ENCODE peak calls at places on chromosomes 3 and 15, in seven cellular contexts. One of them, this sample, is unnamed.

GRCh38 chr3:37942646-37943045 is 47.9 kb upstream of the VILL start:
- DNase-seq in effector memory CD4-positive, alpha-beta T cell: no peak
- DNase-seq in thoracic aorta: no peak
- DNase-seq in naive thymus-derived CD4-positive, alpha-beta T cell: no peak
- DNase-seq in CD4-positive, alpha-beta T cell: no peak
- DNase-seq in foreskin keratinocyte: no peak
- DNase-seq in SJSA1: no peak
- DNase-seq in this sample: no peak

GRCh38 chr15:100433304-100433703 is 91.5 kb upstream of the ADAMTS17 start:
- DNase-seq in SJSA1: no peak
- DNase-seq in thoracic aorta: no peak
- DNase-seq in naive thymus-derived CD4-positive, alpha-beta T cell: no peak
- DNase-seq in foreskin keratinocyte: no peak
- DNase-seq in CD4-positive, alpha-beta T cell: no peak
- DNase-seq in effector memory CD4-positive, alpha-beta T cell: no peak
- DNase-seq in this sample: no peak

GRCh38 chr3:148205945-148206845 is 491.5 kb upstream of the AGTR1 start:
- DNase-seq in foreskin keratinocyte: no peak
- DNase-seq in thoracic aorta: no peak
- DNase-seq in SJSA1: no peak
- DNase-seq in naive thymus-derived CD4-positive, alpha-beta T cell: no peak
- DNase-seq in effector memory CD4-positive, alpha-beta T cell: no peak
- DNase-seq in CD4-positive, alpha-beta T cell: no peak
- DNase-seq in this sample: no peak

GRCh38 chr3:33299395-33300081 is 22.3 kb downstream of the FBXL2 start:
- DNase-seq in CD4-positive, alpha-beta T cell: no peak
- DNase-seq in SJSA1: no peak
- DNase-seq in thoracic aorta: no peak
- DNase-seq in effector memory CD4-positive, alpha-beta T cell: no peak
- DNase-seq in naive thymus-derived CD4-positive, alpha-beta T cell: no peak
- DNase-seq in foreskin keratinocyte: peak
- DNase-seq in this sample: no peak

GRCh38 chr3:184788751-184789150 is 23.2 kb upstream of the VPS8 start:
- DNase-seq in CD4-positive, alpha-beta T cell: no peak
- DNase-seq in foreskin keratinocyte: peak
- DNase-seq in effector memory CD4-positive, alpha-beta T cell: no peak
- DNase-seq in thoracic aorta: no peak
- DNase-seq in SJSA1: no peak
- DNase-seq in naive thymus-derived CD4-positive, alpha-beta T cell: no peak
- DNase-seq in this sample: no peak

GRCh38 chr3:56921573-56922571 is 120.1 kb upstream of the ARHGEF3 start:
- DNase-seq in foreskin keratinocyte: no peak
- DNase-seq in CD4-positive, alpha-beta T cell: no peak
- DNase-seq in thoracic aorta: no peak
- DNase-seq in naive thymus-derived CD4-positive, alpha-beta T cell: no peak
- DNase-seq in SJSA1: peak
- DNase-seq in effector memory CD4-positive, alpha-beta T cell: no peak
- DNase-seq in this sample: no peak

GRCh38 chr15:60660290-60661051 is 181.5 kb upstream of the ICE2 start:
- DNase-seq in CD4-positive, alpha-beta T cell: no peak
- DNase-seq in thoracic aorta: peak
- DNase-seq in foreskin keratinocyte: peak
- DNase-seq in effector memory CD4-positive, alpha-beta T cell: no peak
- DNase-seq in SJSA1: no peak
- DNase-seq in naive thymus-derived CD4-positive, alpha-beta T cell: no peak
- DNase-seq in this sample: no peak

GRCh38 chr3:57557088-57557537 is 1.0 kb downstream of the PDE12 start:
- DNase-seq in CD4-positive, alpha-beta T cell: peak
- DNase-seq in thoracic aorta: no peak
- DNase-seq in naive thymus-derived CD4-positive, alpha-beta T cell: peak
- DNase-seq in foreskin keratinocyte: peak
- DNase-seq in SJSA1: peak
- DNase-seq in effector memory CD4-positive, alpha-beta T cell: no peak
- DNase-seq in this sample: no peak

GRCh38 chr15:66982816-66983215 is 82.6 kb upstream of the SMAD3 start:
- DNase-seq in CD4-positive, alpha-beta T cell: no peak
- DNase-seq in SJSA1: no peak
- DNase-seq in naive thymus-derived CD4-positive, alpha-beta T cell: no peak
- DNase-seq in effector memory CD4-positive, alpha-beta T cell: no peak
- DNase-seq in foreskin keratinocyte: no peak
- DNase-seq in thoracic aorta: no peak
- DNase-seq in this sample: no peak

GRCh38 chr3:32296251-32297204 is 58.0 kb downstream of the CMTM8 start:
- DNase-seq in thoracic aorta: no peak
- DNase-seq in SJSA1: peak
- DNase-seq in CD4-positive, alpha-beta T cell: peak
- DNase-seq in naive thymus-derived CD4-positive, alpha-beta T cell: peak
- DNase-seq in foreskin keratinocyte: peak
- DNase-seq in effector memory CD4-positive, alpha-beta T cell: peak
- DNase-seq in this sample: no peak

GRCh38 chr3:177281292-177281942 is 84.1 kb upstream of the TBL1XR1 start:
- DNase-seq in thoracic aorta: no peak
- DNase-seq in naive thymus-derived CD4-positive, alpha-beta T cell: no peak
- DNase-seq in CD4-positive, alpha-beta T cell: no peak
- DNase-seq in foreskin keratinocyte: no peak
- DNase-seq in effector memory CD4-positive, alpha-beta T cell: no peak
- DNase-seq in SJSA1: no peak
- DNase-seq in this sample: no peak

GRCh38 chr3:140664111-140664510 is 13.8 kb upstream of the TRIM42 start:
- DNase-seq in naive thymus-derived CD4-positive, alpha-beta T cell: no peak
- DNase-seq in thoracic aorta: no peak
- DNase-seq in foreskin keratinocyte: no peak
- DNase-seq in effector memory CD4-positive, alpha-beta T cell: no peak
- DNase-seq in CD4-positive, alpha-beta T cell: no peak
- DNase-seq in SJSA1: no peak
- DNase-seq in this sample: no peak

GRCh38 chr3:17535173-17535730 is 207.2 kb downstream of the TBC1D5 start:
- DNase-seq in SJSA1: no peak
- DNase-seq in foreskin keratinocyte: no peak
- DNase-seq in thoracic aorta: no peak
- DNase-seq in naive thymus-derived CD4-positive, alpha-beta T cell: no peak
- DNase-seq in effector memory CD4-positive, alpha-beta T cell: no peak
- DNase-seq in CD4-positive, alpha-beta T cell: no peak
- DNase-seq in this sample: no peak

GRCh38 chr3:52483577-52484495 is 11.3 kb upstream of the STAB1 start:
- DNase-seq in effector memory CD4-positive, alpha-beta T cell: no peak
- DNase-seq in foreskin keratinocyte: peak
- DNase-seq in thoracic aorta: no peak
- DNase-seq in SJSA1: peak
- DNase-seq in CD4-positive, alpha-beta T cell: no peak
- DNase-seq in naive thymus-derived CD4-positive, alpha-beta T cell: no peak
- DNase-seq in this sample: no peak
- H3K27ac ChIP-seq in effector memory CD4-positive, alpha-beta T cell: no peak
- H3K27ac ChIP-seq in foreskin keratinocyte: no peak
- H3K27ac ChIP-seq in thoracic aorta: peak
- H3K27ac ChIP-seq in SJSA1: no peak
- H3K27ac ChIP-seq in CD4-positive, alpha-beta T cell: no peak
- H3K27ac ChIP-seq in naive thymus-derived CD4-positive, alpha-beta T cell: no peak
- H3K27ac ChIP-seq in this sample: peak

GRCh38 chr15:31867536-31868442 is 162.5 kb upstream of the CHRNA7 start:
- DNase-seq in effector memory CD4-positive, alpha-beta T cell: peak
- DNase-seq in foreskin keratinocyte: peak
- DNase-seq in thoracic aorta: no peak
- DNase-seq in naive thymus-derived CD4-positive, alpha-beta T cell: peak
- DNase-seq in CD4-positive, alpha-beta T cell: peak
- DNase-seq in SJSA1: no peak
- DNase-seq in this sample: peak

GRCh38 chr15:31869640-31870335 is 160.5 kb upstream of the CHRNA7 start:
- DNase-seq in thoracic aorta: no peak
- DNase-seq in naive thymus-derived CD4-positive, alpha-beta T cell: no peak
- DNase-seq in SJSA1: no peak
- DNase-seq in CD4-positive, alpha-beta T cell: no peak
- DNase-seq in foreskin keratinocyte: no peak
- DNase-seq in effector memory CD4-positive, alpha-beta T cell: no peak
- DNase-seq in this sample: peak

GRCh38 chr15:31871887-31872281 is 158.4 kb upstream of the CHRNA7 start:
- DNase-seq in thoracic aorta: no peak
- DNase-seq in naive thymus-derived CD4-positive, alpha-beta T cell: no peak
- DNase-seq in foreskin keratinocyte: no peak
- DNase-seq in CD4-positive, alpha-beta T cell: no peak
- DNase-seq in SJSA1: no peak
- DNase-seq in effector memory CD4-positive, alpha-beta T cell: no peak
- DNase-seq in this sample: no peak

GRCh38 chr15:31871159-31871886 is 159.0 kb upstream of the CHRNA7 start:
- DNase-seq in naive thymus-derived CD4-positive, alpha-beta T cell: no peak
- DNase-seq in effector memory CD4-positive, alpha-beta T cell: no peak
- DNase-seq in thoracic aorta: no peak
- DNase-seq in SJSA1: no peak
- DNase-seq in foreskin keratinocyte: no peak
- DNase-seq in CD4-positive, alpha-beta T cell: no peak
- DNase-seq in this sample: no peak

DNA sequence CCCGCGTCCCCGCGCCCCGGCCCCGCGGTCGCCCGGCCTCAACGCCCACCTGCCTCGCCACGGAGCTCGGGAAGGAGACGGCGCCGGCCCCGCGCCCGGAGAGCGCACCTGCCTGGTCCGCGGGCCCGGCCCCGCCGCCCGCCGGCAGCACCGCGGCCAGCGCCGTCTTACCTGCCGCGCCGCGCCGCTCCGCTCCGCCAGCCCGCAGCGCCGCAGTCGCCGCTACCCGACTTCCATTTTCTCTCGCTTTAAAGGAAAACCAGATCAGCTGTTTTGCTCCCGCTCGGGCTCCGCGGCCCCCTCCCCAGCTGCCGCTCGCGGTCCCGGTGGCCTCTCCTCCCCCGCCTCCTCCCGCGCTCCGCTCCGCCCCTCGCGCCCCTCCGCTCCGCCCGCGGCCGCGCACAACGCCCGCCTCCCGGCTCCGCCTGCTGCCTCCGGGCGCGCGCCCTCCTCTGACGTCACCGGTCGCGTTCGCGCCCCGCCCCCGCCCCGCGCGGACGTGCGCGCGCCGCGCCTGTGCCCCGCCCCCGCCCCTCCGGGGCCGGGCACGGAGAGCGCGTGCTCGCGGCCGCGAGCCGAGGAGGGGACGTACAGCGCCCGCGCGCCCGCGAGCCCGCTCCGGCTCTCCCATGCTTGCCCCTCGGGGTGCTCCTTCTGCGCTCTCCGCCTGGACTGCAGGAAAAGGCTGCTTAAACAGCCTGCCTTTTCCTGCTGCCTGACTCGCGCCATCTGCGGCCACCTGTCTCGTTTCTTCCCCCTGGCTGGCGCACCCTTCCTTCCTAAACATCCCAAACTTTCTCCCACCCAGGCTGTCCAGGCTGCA is 159.8 kb upstream of the CHRNA7 start:
- DNase-seq in CD4-positive, alpha-beta T cell: peak
- DNase-seq in effector memory CD4-positive, alpha-beta T cell: peak
- DNase-seq in SJSA1: peak
- DNase-seq in foreskin keratinocyte: peak
- DNase-seq in naive thymus-derived CD4-positive, alpha-beta T cell: peak
- DNase-seq in thoracic aorta: no peak
- DNase-seq in this sample: peak
- H3K27ac ChIP-seq in CD4-positive, alpha-beta T cell: no peak
- H3K27ac ChIP-seq in effector memory CD4-positive, alpha-beta T cell: peak
- H3K27ac ChIP-seq in SJSA1: no peak
- H3K27ac ChIP-seq in foreskin keratinocyte: no peak
- H3K27ac ChIP-seq in naive thymus-derived CD4-positive, alpha-beta T cell: peak
- H3K27ac ChIP-seq in thoracic aorta: peak
- H3K27ac ChIP-seq in this sample: peak

GRCh38 chr3:71928215-71928614 is 143.3 kb upstream of the PROK2 start:
- DNase-seq in foreskin keratinocyte: no peak
- DNase-seq in naive thymus-derived CD4-positive, alpha-beta T cell: no peak
- DNase-seq in CD4-positive, alpha-beta T cell: no peak
- DNase-seq in thoracic aorta: no peak
- DNase-seq in SJSA1: no peak
- DNase-seq in effector memory CD4-positive, alpha-beta T cell: no peak
- DNase-seq in this sample: no peak

GRCh38 chr3:71926690-71927089 is 141.7 kb upstream of the PROK2 start:
- DNase-seq in foreskin keratinocyte: no peak
- DNase-seq in thoracic aorta: no peak
- DNase-seq in naive thymus-derived CD4-positive, alpha-beta T cell: no peak
- DNase-seq in effector memory CD4-positive, alpha-beta T cell: no peak
- DNase-seq in SJSA1: no peak
- DNase-seq in CD4-positive, alpha-beta T cell: no peak
- DNase-seq in this sample: no peak

GRCh38 chr3:71927505-71928066 is 142.6 kb upstream of the PROK2 start:
- DNase-seq in effector memory CD4-positive, alpha-beta T cell: no peak
- DNase-seq in SJSA1: no peak
- DNase-seq in CD4-positive, alpha-beta T cell: no peak
- DNase-seq in naive thymus-derived CD4-positive, alpha-beta T cell: no peak
- DNase-seq in foreskin keratinocyte: no peak
- DNase-seq in thoracic aorta: no peak
- DNase-seq in this sample: no peak

GRCh38 chr3:71926242-71926560 is 141.3 kb upstream of the PROK2 start:
- DNase-seq in naive thymus-derived CD4-positive, alpha-beta T cell: peak
- DNase-seq in foreskin keratinocyte: peak
- DNase-seq in CD4-positive, alpha-beta T cell: no peak
- DNase-seq in thoracic aorta: no peak
- DNase-seq in effector memory CD4-positive, alpha-beta T cell: no peak
- DNase-seq in SJSA1: no peak
- DNase-seq in this sample: no peak

DNA sequence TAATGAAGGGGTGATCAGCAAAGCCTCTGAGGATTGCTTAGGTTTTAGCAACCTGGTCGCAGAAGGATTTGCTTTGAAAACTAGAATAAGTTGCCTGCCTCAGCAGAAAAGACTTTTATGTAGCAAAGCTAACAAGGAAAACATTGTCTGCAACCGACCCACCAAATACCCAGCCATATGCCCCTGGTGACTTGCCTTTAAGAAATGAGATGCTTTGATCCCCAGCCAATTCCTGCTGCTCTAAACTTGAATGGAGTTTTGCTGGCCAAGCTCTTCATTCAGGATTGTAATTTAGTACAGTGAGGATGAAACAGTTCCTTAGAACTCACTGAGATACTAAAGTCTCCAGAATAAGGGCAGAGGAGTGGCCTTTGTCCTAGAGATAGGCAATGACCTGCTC is 139.8 kb upstream of the PROK2 start:
- DNase-seq in SJSA1: no peak
- DNase-seq in CD4-positive, alpha-beta T cell: no peak
- DNase-seq in naive thymus-derived CD4-positive, alpha-beta T cell: no peak
- DNase-seq in effector memory CD4-positive, alpha-beta T cell: no peak
- DNase-seq in thoracic aorta: no peak
- DNase-seq in foreskin keratinocyte: no peak
- DNase-seq in this sample: no peak
- H3K27ac ChIP-seq in SJSA1: no peak
- H3K27ac ChIP-seq in CD4-positive, alpha-beta T cell: no peak
- H3K27ac ChIP-seq in naive thymus-derived CD4-positive, alpha-beta T cell: no peak
- H3K27ac ChIP-seq in effector memory CD4-positive, alpha-beta T cell: no peak
- H3K27ac ChIP-seq in thoracic aorta: no peak
- H3K27ac ChIP-seq in foreskin keratinocyte: no peak
- H3K27ac ChIP-seq in this sample: no peak

GRCh38 chr3:129867506-129868124 is 25.9 kb downstream of the TMCC1 start:
- DNase-seq in effector memory CD4-positive, alpha-beta T cell: no peak
- DNase-seq in thoracic aorta: no peak
- DNase-seq in foreskin keratinocyte: no peak
- DNase-seq in naive thymus-derived CD4-positive, alpha-beta T cell: no peak
- DNase-seq in CD4-positive, alpha-beta T cell: no peak
- DNase-seq in SJSA1: no peak
- DNase-seq in this sample: no peak
- H3K27ac ChIP-seq in effector memory CD4-positive, alpha-beta T cell: no peak
- H3K27ac ChIP-seq in thoracic aorta: no peak
- H3K27ac ChIP-seq in foreskin keratinocyte: no peak
- H3K27ac ChIP-seq in naive thymus-derived CD4-positive, alpha-beta T cell: no peak
- H3K27ac ChIP-seq in CD4-positive, alpha-beta T cell: no peak
- H3K27ac ChIP-seq in SJSA1: no peak
- H3K27ac ChIP-seq in this sample: no peak